ENCODE peak calls at places on chromosomes 6 and 20, in six cellular contexts. One of them, this sample, is unnamed.

GRCh38 chr20:59159822-59160740 is 3.5 kb upstream of the ZNF831 start:
- DNase-seq in thyroid gland: no peak
- DNase-seq in AG04450: no peak
- DNase-seq in left lung: no peak
- DNase-seq in lung: no peak
- DNase-seq in GM10248: no peak
- DNase-seq in this sample: no peak

GRCh38 chr6:30002871-30003270 is 58.2 kb upstream of the POLR1H start:
- DNase-seq in thyroid gland: no peak
- DNase-seq in AG04450: no peak
- DNase-seq in left lung: no peak
- DNase-seq in lung: peak
- DNase-seq in GM10248: no peak
- DNase-seq in this sample: no peak

GRCh38 chr20:2820896-2821869 is 5.0 kb downstream of the TMEM239 start:
- DNase-seq in thyroid gland: no peak
- DNase-seq in AG04450: no peak
- DNase-seq in left lung: no peak
- DNase-seq in lung: no peak
- DNase-seq in GM10248: peak
- DNase-seq in this sample: no peak

GRCh38 chr6:47292944-47293343 is 16.8 kb downstream of the TNFRSF21 start:
- DNase-seq in thyroid gland: no peak
- DNase-seq in AG04450: no peak
- DNase-seq in left lung: no peak
- DNase-seq in lung: no peak
- DNase-seq in GM10248: no peak
- DNase-seq in this sample: no peak

GRCh38 chr6:132715204-132715603 is 1.3 kb upstream of the VNN1 start:
- DNase-seq in thyroid gland: peak
- DNase-seq in AG04450: peak
- DNase-seq in left lung: no peak
- DNase-seq in lung: no peak
- DNase-seq in GM10248: no peak
- DNase-seq in this sample: no peak

GRCh38 chr20:61500791-61501321 is 248.8 kb downstream of the CDH4 start:
- DNase-seq in thyroid gland: no peak
- DNase-seq in AG04450: no peak
- DNase-seq in left lung: peak
- DNase-seq in lung: no peak
- DNase-seq in GM10248: no peak
- DNase-seq in this sample: no peak

GRCh38 chr20:33444797-33445560 is 1.4 kb upstream of the SNTA1 start:
- DNase-seq in thyroid gland: peak
- DNase-seq in AG04450: no peak
- DNase-seq in left lung: no peak
- DNase-seq in lung: no peak
- DNase-seq in GM10248: no peak
- DNase-seq in this sample: no peak

GRCh38 chr20:48331518-48332286 is 496.1 kb downstream of the PREX1 start:
- DNase-seq in thyroid gland: no peak
- DNase-seq in AG04450: no peak
- DNase-seq in left lung: no peak
- DNase-seq in lung: no peak
- DNase-seq in GM10248: no peak
- DNase-seq in this sample: no peak

GRCh38 chr6:14863896-14864850 is 381.7 kb upstream of the JARID2 start:
- DNase-seq in thyroid gland: no peak
- DNase-seq in AG04450: no peak
- DNase-seq in left lung: no peak
- DNase-seq in lung: no peak
- DNase-seq in GM10248: no peak
- DNase-seq in this sample: no peak

GRCh38 chr6:108581237-108581931 is 20.7 kb downstream of the FOXO3 start:
- DNase-seq in thyroid gland: no peak
- DNase-seq in AG04450: no peak
- DNase-seq in left lung: no peak
- DNase-seq in lung: peak
- DNase-seq in GM10248: no peak
- DNase-seq in this sample: no peak

GRCh38 chr6:26187981-26188635 is 100.9 kb downstream of the HFE start:
- DNase-seq in thyroid gland: peak
- DNase-seq in AG04450: no peak
- DNase-seq in left lung: no peak
- DNase-seq in lung: no peak
- DNase-seq in GM10248: no peak
- DNase-seq in this sample: peak

GRCh38 chr6:89242574-89243330 is 25.6 kb upstream of the GABRR1 start:
- DNase-seq in thyroid gland: no peak
- DNase-seq in AG04450: peak
- DNase-seq in left lung: no peak
- DNase-seq in lung: no peak
- DNase-seq in GM10248: peak
- DNase-seq in this sample: peak

GRCh38 chr20:51172558-51173428 is 149.9 kb upstream of the KCNG1 start:
- DNase-seq in thyroid gland: no peak
- DNase-seq in AG04450: no peak
- DNase-seq in left lung: no peak
- DNase-seq in lung: no peak
- DNase-seq in GM10248: no peak
- DNase-seq in this sample: no peak

GRCh38 chr6:96626749-96627353 is 63.9 kb downstream of the FHL5 start:
- DNase-seq in thyroid gland: no peak
- DNase-seq in AG04450: peak
- DNase-seq in left lung: no peak
- DNase-seq in lung: no peak
- DNase-seq in GM10248: peak
- DNase-seq in this sample: peak

GRCh38 chr6:103675807-103676406 is 1183.8 kb downstream of the HACE1 start:
- DNase-seq in thyroid gland: peak
- DNase-seq in AG04450: no peak
- DNase-seq in left lung: no peak
- DNase-seq in lung: no peak
- DNase-seq in GM10248: no peak
- DNase-seq in this sample: no peak

GRCh38 chr6:142331075-142331551 is 29.3 kb downstream of the ADGRG6 start:
- DNase-seq in thyroid gland: no peak
- DNase-seq in AG04450: no peak
- DNase-seq in left lung: no peak
- DNase-seq in lung: no peak
- DNase-seq in GM10248: no peak
- DNase-seq in this sample: no peak

GRCh38 chr6:110558575-110558974 is 82.2 kb upstream of the SLC22A16 start:
- DNase-seq in thyroid gland: peak
- DNase-seq in AG04450: no peak
- DNase-seq in left lung: no peak
- DNase-seq in lung: no peak
- DNase-seq in GM10248: no peak
- DNase-seq in this sample: no peak

GRCh38 chr6:142819603-142820335 is 125.2 kb downstream of the HIVEP2 start:
- DNase-seq in thyroid gland: no peak
- DNase-seq in AG04450: no peak
- DNase-seq in left lung: no peak
- DNase-seq in lung: no peak
- DNase-seq in GM10248: peak
- DNase-seq in this sample: no peak

GRCh38 chr20:20037960-20038359 is 14.3 kb downstream of the CRNKL1 start:
- DNase-seq in thyroid gland: no peak
- DNase-seq in AG04450: peak
- DNase-seq in left lung: no peak
- DNase-seq in lung: no peak
- DNase-seq in GM10248: no peak
- DNase-seq in this sample: peak

GRCh38 chr20:1061484-1062221 is 56.7 kb upstream of the PSMF1 start:
- DNase-seq in thyroid gland: no peak
- DNase-seq in AG04450: no peak
- DNase-seq in left lung: no peak
- DNase-seq in lung: no peak
- DNase-seq in GM10248: no peak
- DNase-seq in this sample: no peak

GRCh38 chr6:114432380-114432779 is 89.6 kb upstream of the HS3ST5 start:
- DNase-seq in thyroid gland: peak
- DNase-seq in AG04450: no peak
- DNase-seq in left lung: no peak
- DNase-seq in lung: no peak
- DNase-seq in GM10248: no peak
- DNase-seq in this sample: no peak

GRCh38 chr6:89433637-89434499 is 916 bp downstream of the ANKRD6 start:
- DNase-seq in thyroid gland: peak
- DNase-seq in AG04450: no peak
- DNase-seq in left lung: peak
- DNase-seq in lung: peak
- DNase-seq in GM10248: peak
- DNase-seq in this sample: no peak

GRCh38 chr6:38713812-38714211 is 1.3 kb upstream of the DNAH8 start:
- DNase-seq in thyroid gland: no peak
- DNase-seq in AG04450: no peak
- DNase-seq in left lung: no peak
- DNase-seq in lung: no peak
- DNase-seq in GM10248: no peak
- DNase-seq in this sample: no peak

GRCh38 chr20:25865715-25866656 is 169.3 kb upstream of the ZNF337 start:
- DNase-seq in thyroid gland: peak
- DNase-seq in AG04450: no peak
- DNase-seq in left lung: peak
- DNase-seq in lung: peak
- DNase-seq in GM10248: peak
- DNase-seq in this sample: no peak

GRCh38 chr6:139539852-139540251 is 165.4 kb upstream of the CITED2 start:
- DNase-seq in thyroid gland: no peak
- DNase-seq in AG04450: peak
- DNase-seq in left lung: peak
- DNase-seq in lung: peak
- DNase-seq in GM10248: no peak
- DNase-seq in this sample: peak

GRCh38 chr20:35305682-35306556 is 13.7 kb upstream of the FAM83C start:
- DNase-seq in thyroid gland: no peak
- DNase-seq in AG04450: peak
- DNase-seq in left lung: peak
- DNase-seq in lung: no peak
- DNase-seq in GM10248: no peak
- DNase-seq in this sample: peak

GRCh38 chr6:40315055-40315454 is 272.1 kb downstream of the LRFN2 start:
- DNase-seq in thyroid gland: no peak
- DNase-seq in AG04450: no peak
- DNase-seq in left lung: no peak
- DNase-seq in lung: no peak
- DNase-seq in GM10248: no peak
- DNase-seq in this sample: no peak

GRCh38 chr6:120620900-120621299 is 713.4 kb downstream of the TBC1D32 start:
- DNase-seq in thyroid gland: no peak
- DNase-seq in AG04450: no peak
- DNase-seq in left lung: no peak
- DNase-seq in lung: no peak
- DNase-seq in GM10248: no peak
- DNase-seq in this sample: no peak

GRCh38 chr20:38387953-38388352 is 41.7 kb downstream of the LBP start:
- DNase-seq in thyroid gland: no peak
- DNase-seq in AG04450: no peak
- DNase-seq in left lung: no peak
- DNase-seq in lung: no peak
- DNase-seq in GM10248: no peak
- DNase-seq in this sample: no peak
- TF ChIP-seq CTCF in thyroid gland: no peak
- TF ChIP-seq CTCF in AG04450: no peak
- TF ChIP-seq CTCF in left lung: no peak
- TF ChIP-seq CTCF in lung: no peak
- TF ChIP-seq CTCF in GM10248: no peak
- TF ChIP-seq CTCF in this sample: no peak

GRCh38 chr6:22343864-22344263 is 47.0 kb upstream of the PRL start:
- DNase-seq in thyroid gland: no peak
- DNase-seq in AG04450: no peak
- DNase-seq in left lung: no peak
- DNase-seq in lung: no peak
- DNase-seq in GM10248: no peak
- DNase-seq in this sample: no peak
- TF ChIP-seq CTCF in thyroid gland: no peak
- TF ChIP-seq CTCF in AG04450: no peak
- TF ChIP-seq CTCF in left lung: no peak
- TF ChIP-seq CTCF in lung: no peak
- TF ChIP-seq CTCF in GM10248: no peak
- TF ChIP-seq CTCF in this sample: no peak

GRCh38 chr6:11622156-11622555 is 84.6 kb downstream of the TMEM170B start:
- DNase-seq in thyroid gland: no peak
- DNase-seq in AG04450: no peak
- DNase-seq in left lung: no peak
- DNase-seq in lung: no peak
- DNase-seq in GM10248: no peak
- DNase-seq in this sample: no peak

GRCh38 chr6:11621119-11621518 is 83.6 kb downstream of the TMEM170B start:
- DNase-seq in thyroid gland: peak
- DNase-seq in AG04450: no peak
- DNase-seq in left lung: no peak
- DNase-seq in lung: no peak
- DNase-seq in GM10248: no peak
- DNase-seq in this sample: no peak

GRCh38 chr6:11615214-11615602 is 77.7 kb downstream of the TMEM170B start:
- DNase-seq in thyroid gland: no peak
- DNase-seq in AG04450: no peak
- DNase-seq in left lung: no peak
- DNase-seq in lung: no peak
- DNase-seq in GM10248: no peak
- DNase-seq in this sample: no peak

GRCh38 chr6:11616200-11616611 is 78.7 kb downstream of the TMEM170B start:
- DNase-seq in thyroid gland: no peak
- DNase-seq in AG04450: peak
- DNase-seq in left lung: no peak
- DNase-seq in lung: no peak
- DNase-seq in GM10248: no peak
- DNase-seq in this sample: no peak

GRCh38 chr6:11618533-11618932 is 81.0 kb downstream of the TMEM170B start:
- DNase-seq in thyroid gland: no peak
- DNase-seq in AG04450: no peak
- DNase-seq in left lung: no peak
- DNase-seq in lung: no peak
- DNase-seq in GM10248: no peak
- DNase-seq in this sample: no peak
- TF ChIP-seq CTCF in thyroid gland: no peak
- TF ChIP-seq CTCF in AG04450: peak
- TF ChIP-seq CTCF in left lung: no peak
- TF ChIP-seq CTCF in lung: no peak
- TF ChIP-seq CTCF in GM10248: peak
- TF ChIP-seq CTCF in this sample: peak

GRCh38 chr6:90502866-90503407 is 83.9 kb downstream of the MAP3K7 start:
- DNase-seq in thyroid gland: no peak
- DNase-seq in AG04450: no peak
- DNase-seq in left lung: no peak
- DNase-seq in lung: no peak
- DNase-seq in GM10248: no peak
- DNase-seq in this sample: no peak

DNA sequence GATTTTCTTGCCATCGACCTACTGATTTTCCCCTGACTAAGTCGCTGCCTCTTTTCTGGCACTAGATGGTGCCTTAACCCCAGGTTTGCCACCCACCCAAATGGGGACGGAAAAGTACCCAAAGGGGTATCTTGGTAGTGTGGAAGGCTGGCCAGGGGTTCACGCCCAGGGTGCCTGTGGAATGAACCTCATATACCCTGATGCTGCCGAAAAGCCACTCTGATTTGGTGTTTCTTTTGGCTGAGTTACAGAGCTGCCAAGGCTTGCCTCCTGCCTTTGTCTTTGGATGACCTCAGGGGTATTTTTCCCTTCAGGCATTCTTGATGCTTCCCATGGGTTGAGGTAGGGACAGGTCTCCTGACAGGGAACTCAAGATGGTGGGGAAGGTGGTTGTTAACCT is 78.1 kb downstream of the MAP3K7 start:
- DNase-seq in thyroid gland: no peak
- DNase-seq in AG04450: no peak
- DNase-seq in left lung: no peak
- DNase-seq in lung: no peak
- DNase-seq in GM10248: no peak
- DNase-seq in this sample: no peak
- TF ChIP-seq CTCF in thyroid gland: no peak
- TF ChIP-seq CTCF in AG04450: no peak
- TF ChIP-seq CTCF in left lung: no peak
- TF ChIP-seq CTCF in lung: no peak
- TF ChIP-seq CTCF in GM10248: no peak
- TF ChIP-seq CTCF in this sample: no peak

This sample was measured in HFF-Myc.